ENCODE peak calls at places on chromosomes 7 and 10, in eight cellular contexts. Z is GM06990; D is activated CD4-positive, alpha-beta T cell treated with anti-CD3 and anti-CD28 coated beads for 24 hours; R is GM23248; X is NCI-H2029; N is mucosa of gallbladder; F is H9; B is NCI-H1105. K is an unnamed sample.

GRCh38 chr7:101426303-101427011 is 63.8 kb downstream of the COL26A1 start:
- DNase-seq in Z (no peak), D (no peak), R (no peak), X (no peak), N (no peak), F (no peak), B (no peak), K (no peak)

GRCh38 chr7:77995717-77996116 is 197.1 kb downstream of the PHTF2 start:
- DNase-seq in Z (no peak), D (no peak), R (peak), X (no peak), N (no peak), F (peak), B (no peak), K (no peak)

GRCh38 chr7:155619634-155620271 is 24.7 kb upstream of the RBM33 start:
- DNase-seq in Z (no peak), D (no peak), R (no peak), X (no peak), N (no peak), F (no peak), B (no peak), K (no peak)

GRCh38 chr10:70699063-70699658 is 26.9 kb downstream of the ADAMTS14 start:
- DNase-seq in Z (no peak), D (no peak), R (no peak), X (no peak), N (no peak), F (no peak), B (no peak), K (no peak)

GRCh38 chr10:76082956-76083355 is 651.5 kb downstream of the LRMDA start:
- DNase-seq in Z (no peak), D (no peak), R (peak), X (no peak), N (no peak), F (peak), B (no peak), K (no peak)

GRCh38 chr10:6734286-6734685 is 154.2 kb upstream of the PRKCQ start:
- DNase-seq in Z (no peak), D (no peak), R (no peak), X (no peak), N (no peak), F (no peak), B (no peak), K (no peak)

GRCh38 chr10:132518572-132519381 is 18.8 kb upstream of the INPP5A start:
- DNase-seq in Z (no peak), D (no peak), R (no peak), X (peak), N (peak), F (peak), B (peak), K (no peak)

GRCh38 chr10:59628456-59628855 is 81.2 kb downstream of the SLC16A9 start:
- DNase-seq in Z (no peak), D (no peak), R (no peak), X (no peak), N (no peak), F (no peak), B (no peak), K (no peak)

GRCh38 chr10:31458974-31459373 is 140.0 kb downstream of the ZEB1 start:
- DNase-seq in Z (no peak), D (no peak), R (no peak), X (no peak), N (no peak), F (no peak), B (no peak), K (no peak)

GRCh38 chr10:53325073-53325472 is 552.5 kb upstream of the MBL2 start:
- DNase-seq in Z (no peak), D (no peak), R (peak), X (no peak), N (no peak), F (no peak), B (no peak), K (no peak)